ENCODE peak calls at places on chromosomes 1 and 21, in six cellular contexts. One of them, this sample, is unnamed.

GRCh38 chr21:25273945-25274344 is 333.3 kb downstream of the MRPL39 start:
- DNase-seq in HepG2: no peak
- DNase-seq in A549: no peak
- DNase-seq in K562: no peak
- DNase-seq in GM12878: no peak
- DNase-seq in endothelial cell of umbilical vein: no peak
- DNase-seq in this sample: no peak

GRCh38 chr1:205598841-205599666 is 32.8 kb downstream of the ELK4 start:
- DNase-seq in HepG2: no peak
- DNase-seq in A549: no peak
- DNase-seq in K562: no peak
- DNase-seq in GM12878: no peak
- DNase-seq in endothelial cell of umbilical vein: peak
- DNase-seq in this sample: no peak

GRCh38 chr21:31537872-31538576 is 121.5 kb upstream of the SOD1 start:
- DNase-seq in HepG2: no peak
- DNase-seq in A549: no peak
- DNase-seq in K562: peak
- DNase-seq in GM12878: no peak
- DNase-seq in endothelial cell of umbilical vein: no peak
- DNase-seq in this sample: peak

GRCh38 chr21:42496839-42497202 is 797 bp upstream of the RSPH1 start:
- DNase-seq in HepG2: no peak
- DNase-seq in A549: no peak
- DNase-seq in K562: no peak
- DNase-seq in GM12878: no peak
- DNase-seq in endothelial cell of umbilical vein: no peak
- DNase-seq in this sample: no peak

GRCh38 chr1:47823016-47823843 is 174.0 kb downstream of the TRABD2B start:
- DNase-seq in HepG2: no peak
- DNase-seq in A549: no peak
- DNase-seq in K562: no peak
- DNase-seq in GM12878: no peak
- DNase-seq in endothelial cell of umbilical vein: no peak
- DNase-seq in this sample: no peak

GRCh38 chr1:175191654-175192053 is 922 bp downstream of the KIAA0040 start:
- DNase-seq in HepG2: no peak
- DNase-seq in A549: no peak
- DNase-seq in K562: no peak
- DNase-seq in GM12878: no peak
- DNase-seq in endothelial cell of umbilical vein: peak
- DNase-seq in this sample: peak

GRCh38 chr1:76256289-76257223 is 182.0 kb downstream of the ST6GALNAC3 start:
- DNase-seq in HepG2: no peak
- DNase-seq in A549: no peak
- DNase-seq in K562: no peak
- DNase-seq in GM12878: no peak
- DNase-seq in endothelial cell of umbilical vein: peak
- DNase-seq in this sample: no peak

GRCh38 chr1:226220473-226221189 is 2.8 kb upstream of the MIXL1 start:
- DNase-seq in HepG2: no peak
- DNase-seq in A549: no peak
- DNase-seq in K562: no peak
- DNase-seq in GM12878: no peak
- DNase-seq in endothelial cell of umbilical vein: no peak
- DNase-seq in this sample: no peak

GRCh38 chr1:226636847-226637096 is 88.2 kb downstream of the STUM start:
- DNase-seq in HepG2: no peak
- DNase-seq in A549: no peak
- DNase-seq in K562: no peak
- DNase-seq in GM12878: no peak
- DNase-seq in endothelial cell of umbilical vein: no peak
- DNase-seq in this sample: no peak

GRCh38 chr1:24043345-24044032 is 63.4 kb upstream of the SRSF10 start:
- DNase-seq in HepG2: no peak
- DNase-seq in A549: no peak
- DNase-seq in K562: no peak
- DNase-seq in GM12878: no peak
- DNase-seq in endothelial cell of umbilical vein: no peak
- DNase-seq in this sample: no peak

GRCh38 chr1:32906652-32907051 is 5.5 kb upstream of the TMEM54 start:
- DNase-seq in HepG2: no peak
- DNase-seq in A549: no peak
- DNase-seq in K562: no peak
- DNase-seq in GM12878: no peak
- DNase-seq in endothelial cell of umbilical vein: no peak
- DNase-seq in this sample: no peak

GRCh38 chr1:221567859-221568507 is 173.9 kb downstream of the DUSP10 start:
- DNase-seq in HepG2: no peak
- DNase-seq in A549: no peak
- DNase-seq in K562: no peak
- DNase-seq in GM12878: no peak
- DNase-seq in endothelial cell of umbilical vein: no peak
- DNase-seq in this sample: no peak

GRCh38 chr1:177783052-177783451 is 186.8 kb downstream of the SEC16B start:
- DNase-seq in HepG2: peak
- DNase-seq in A549: no peak
- DNase-seq in K562: no peak
- DNase-seq in GM12878: no peak
- DNase-seq in endothelial cell of umbilical vein: no peak
- DNase-seq in this sample: peak
- TF ChIP-seq MYC in HepG2: no peak
- TF ChIP-seq MYC in A549: no peak
- TF ChIP-seq MYC in K562: no peak
- TF ChIP-seq MYC in GM12878: no peak
- TF ChIP-seq MYC in endothelial cell of umbilical vein: no peak
- TF ChIP-seq MYC in this sample: no peak

GRCh38 chr1:161196521-161197451 is 2.1 kb downstream of the ADAMTS4 start:
- DNase-seq in HepG2: no peak
- DNase-seq in A549: no peak
- DNase-seq in K562: no peak
- DNase-seq in GM12878: no peak
- DNase-seq in endothelial cell of umbilical vein: peak
- DNase-seq in this sample: no peak
- TF ChIP-seq MAX in HepG2: no peak
- TF ChIP-seq MAX in A549: no peak
- TF ChIP-seq MAX in K562: no peak
- TF ChIP-seq MAX in GM12878: no peak
- TF ChIP-seq MAX in endothelial cell of umbilical vein: no peak
- TF ChIP-seq MAX in this sample: no peak

GRCh38 chr1:206635983-206636354 is 633 bp downstream of the DYRK3 start:
- DNase-seq in HepG2: no peak
- DNase-seq in A549: peak
- DNase-seq in K562: no peak
- DNase-seq in GM12878: no peak
- DNase-seq in endothelial cell of umbilical vein: peak
- DNase-seq in this sample: peak
- TF ChIP-seq MYC in HepG2: no peak
- TF ChIP-seq MYC in A549: no peak
- TF ChIP-seq MYC in K562: no peak
- TF ChIP-seq MYC in GM12878: no peak
- TF ChIP-seq MYC in endothelial cell of umbilical vein: no peak
- TF ChIP-seq MYC in this sample: no peak

DNA sequence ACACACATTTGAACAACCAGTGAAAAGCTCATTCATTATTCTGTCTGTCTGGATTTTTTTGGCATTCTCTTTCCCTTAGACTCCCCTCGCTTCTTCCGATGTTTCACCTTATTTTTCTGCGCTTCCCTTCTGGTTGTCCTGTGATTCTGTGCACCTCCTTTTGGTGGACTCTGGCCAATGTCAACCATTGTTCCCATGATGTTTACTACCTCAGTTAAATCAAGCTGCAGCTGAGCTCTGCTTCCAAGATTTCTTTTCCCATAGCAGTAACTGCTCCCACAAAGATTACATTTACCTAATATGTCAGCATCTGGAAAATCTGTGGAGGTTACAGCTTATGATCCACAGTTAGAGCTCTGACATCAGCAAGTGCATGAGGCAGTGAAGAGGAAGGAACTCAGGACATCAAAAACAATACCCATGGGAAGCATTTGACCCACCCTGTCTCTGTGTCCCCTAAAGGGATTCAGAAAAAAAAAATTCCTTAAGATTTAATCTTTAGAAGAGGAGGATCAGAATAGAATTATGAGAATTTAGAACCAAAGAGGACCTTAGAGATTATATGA is 69.9 kb upstream of the ADAMTS5 start:
- DNase-seq in HepG2: no peak
- DNase-seq in A549: no peak
- DNase-seq in K562: no peak
- DNase-seq in GM12878: no peak
- DNase-seq in endothelial cell of umbilical vein: no peak
- DNase-seq in this sample: no peak
- TF ChIP-seq MAX in HepG2: no peak
- TF ChIP-seq MAX in A549: no peak
- TF ChIP-seq MAX in K562: no peak
- TF ChIP-seq MAX in GM12878: no peak
- TF ChIP-seq MAX in endothelial cell of umbilical vein: no peak
- TF ChIP-seq MAX in this sample: no peak

GRCh38 chr1:110565565-110565964 is 40.6 kb downstream of the KCNA2 start:
- DNase-seq in HepG2: no peak
- DNase-seq in A549: no peak
- DNase-seq in K562: no peak
- DNase-seq in GM12878: no peak
- DNase-seq in endothelial cell of umbilical vein: no peak
- DNase-seq in this sample: no peak

GRCh38 chr1:110572751-110573150 is 33.4 kb downstream of the KCNA2 start:
- DNase-seq in HepG2: no peak
- DNase-seq in A549: no peak
- DNase-seq in K562: no peak
- DNase-seq in GM12878: no peak
- DNase-seq in endothelial cell of umbilical vein: no peak
- DNase-seq in this sample: no peak

GRCh38 chr1:110566836-110567235 is 39.3 kb downstream of the KCNA2 start:
- DNase-seq in HepG2: no peak
- DNase-seq in A549: no peak
- DNase-seq in K562: no peak
- DNase-seq in GM12878: no peak
- DNase-seq in endothelial cell of umbilical vein: no peak
- DNase-seq in this sample: no peak

DNA sequence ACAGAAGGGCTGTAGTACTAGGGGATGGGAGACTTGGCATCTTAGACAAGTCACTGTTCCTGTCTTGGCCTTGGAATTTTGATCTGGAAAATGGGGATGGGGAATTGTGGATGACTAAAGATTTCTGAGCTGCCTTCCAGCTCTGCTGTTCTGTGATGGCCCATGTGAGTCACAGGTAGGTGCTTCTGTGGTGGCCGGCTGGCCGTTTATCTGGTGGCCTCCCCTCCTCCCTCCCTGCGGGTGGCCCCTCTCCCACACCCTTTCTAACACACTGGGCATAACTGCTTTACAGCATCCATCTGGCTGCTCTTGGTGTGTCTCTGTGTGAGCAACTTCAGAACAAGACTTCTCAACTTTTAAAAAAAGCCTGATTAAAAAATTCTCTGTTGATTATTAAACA is 35.9 kb downstream of the KCNA2 start:
- DNase-seq in HepG2: no peak
- DNase-seq in A549: no peak
- DNase-seq in K562: no peak
- DNase-seq in GM12878: no peak
- DNase-seq in endothelial cell of umbilical vein: no peak
- DNase-seq in this sample: no peak
- TF ChIP-seq MYC in HepG2: no peak
- TF ChIP-seq MYC in A549: no peak
- TF ChIP-seq MYC in K562: no peak
- TF ChIP-seq MYC in GM12878: no peak
- TF ChIP-seq MYC in endothelial cell of umbilical vein: no peak
- TF ChIP-seq MYC in this sample: no peak

GRCh38 chr21:46388206-46388880 is 64.4 kb downstream of the PCNT start:
- DNase-seq in HepG2: no peak
- DNase-seq in A549: no peak
- DNase-seq in K562: no peak
- DNase-seq in GM12878: no peak
- DNase-seq in endothelial cell of umbilical vein: no peak
- DNase-seq in this sample: no peak
- TF ChIP-seq MAX in HepG2: no peak
- TF ChIP-seq MAX in A549: no peak
- TF ChIP-seq MAX in K562: no peak
- TF ChIP-seq MAX in GM12878: no peak
- TF ChIP-seq MAX in endothelial cell of umbilical vein: no peak
- TF ChIP-seq MAX in this sample: no peak

DNA sequence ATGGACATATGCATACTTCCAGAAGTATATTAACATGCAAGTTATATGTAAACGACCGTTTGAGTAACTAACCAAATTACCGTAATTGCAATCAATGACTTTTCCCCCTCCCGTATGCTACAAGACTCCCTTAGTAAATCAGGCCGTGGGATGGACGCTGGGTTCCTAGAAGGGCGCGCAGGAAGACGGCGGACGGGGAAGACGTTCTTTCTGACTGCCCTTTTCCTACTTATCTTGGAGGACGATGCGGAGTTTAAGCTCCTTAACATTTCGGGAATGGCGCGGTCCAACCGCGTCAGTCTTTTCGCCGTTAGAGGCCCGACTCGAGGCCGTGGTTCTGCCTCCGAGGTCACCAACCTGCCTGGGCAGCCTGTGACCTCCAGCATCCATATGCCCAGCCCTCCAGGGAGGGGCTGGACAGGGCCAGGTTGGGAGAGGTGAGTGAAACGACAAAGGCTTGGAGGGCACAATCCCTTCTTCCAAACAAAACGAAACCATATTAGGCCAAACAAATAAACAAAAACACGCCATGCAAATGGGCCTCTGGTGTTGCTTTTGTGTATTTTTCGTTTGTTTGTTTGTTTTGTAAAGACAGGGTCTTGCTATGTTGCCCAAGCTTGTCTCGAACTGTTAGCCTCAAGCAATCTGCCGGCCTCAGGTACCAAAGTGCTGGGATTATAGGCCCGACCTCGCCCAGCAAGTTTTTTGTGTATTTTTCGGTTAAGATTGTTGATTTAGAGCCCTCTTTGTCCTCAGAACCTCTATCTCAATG is 873 bp upstream of the PI4KB start:
- DNase-seq in HepG2: no peak
- DNase-seq in A549: peak
- DNase-seq in K562: peak
- DNase-seq in GM12878: no peak
- DNase-seq in endothelial cell of umbilical vein: no peak
- DNase-seq in this sample: no peak
- TF ChIP-seq MYC in HepG2: no peak
- TF ChIP-seq MYC in A549: no peak
- TF ChIP-seq MYC in K562: no peak
- TF ChIP-seq MYC in GM12878: no peak
- TF ChIP-seq MYC in endothelial cell of umbilical vein: no peak
- TF ChIP-seq MYC in this sample: no peak

GRCh38 chr1:28394136-28394535 is 24.6 kb downstream of the PHACTR4 start:
- DNase-seq in HepG2: no peak
- DNase-seq in A549: no peak
- DNase-seq in K562: no peak
- DNase-seq in GM12878: no peak
- DNase-seq in endothelial cell of umbilical vein: no peak
- DNase-seq in this sample: no peak
- TF ChIP-seq MAX in HepG2: no peak
- TF ChIP-seq MAX in A549: no peak
- TF ChIP-seq MAX in K562: no peak
- TF ChIP-seq MAX in GM12878: no peak
- TF ChIP-seq MAX in endothelial cell of umbilical vein: no peak
- TF ChIP-seq MAX in this sample: no peak